ENCODE peak calls at places on chromosomes 5 and 9, in four cellular contexts. One of them, this sample, is unnamed.

GRCh38 chr9:109244179-109245132 is 76.4 kb downstream of the EPB41L4B start:
- DNase-seq in IMR-90: peak
- DNase-seq in skeletal muscle cell: no peak
- DNase-seq in astrocyte of the spinal cord: peak
- DNase-seq in this sample: peak

GRCh38 chr9:33881635-33882034 is 64.7 kb downstream of the UBE2R2 start:
- DNase-seq in skeletal muscle cell: no peak
- DNase-seq in astrocyte of the spinal cord: peak
- DNase-seq in IMR-90: peak
- DNase-seq in this sample: no peak

GRCh38 chr9:124436320-124436719 is 13.9 kb upstream of the ADGRD2 start:
- DNase-seq in IMR-90: no peak
- DNase-seq in astrocyte of the spinal cord: no peak
- DNase-seq in skeletal muscle cell: no peak
- DNase-seq in this sample: no peak

GRCh38 chr9:130604295-130604694 is 24.9 kb downstream of the FUBP3 start:
- DNase-seq in skeletal muscle cell: no peak
- DNase-seq in astrocyte of the spinal cord: no peak
- DNase-seq in IMR-90: no peak
- DNase-seq in this sample: no peak

GRCh38 chr9:137453643-137454081 is 5.5 kb downstream of the NSMF start:
- DNase-seq in astrocyte of the spinal cord: peak
- DNase-seq in IMR-90: peak
- DNase-seq in skeletal muscle cell: peak
- DNase-seq in this sample: peak

GRCh38 chr9:110148384-110148783 is 59.6 kb downstream of the C9orf152 start:
- DNase-seq in IMR-90: peak
- DNase-seq in astrocyte of the spinal cord: peak
- DNase-seq in skeletal muscle cell: no peak
- DNase-seq in this sample: no peak

GRCh38 chr9:93061260-93061751 is 2.8 kb downstream of the SUSD3 start:
- DNase-seq in IMR-90: no peak
- DNase-seq in skeletal muscle cell: no peak
- DNase-seq in astrocyte of the spinal cord: no peak
- DNase-seq in this sample: no peak

GRCh38 chr9:129225815-129226214 is 47.8 kb upstream of the IER5L start:
- DNase-seq in astrocyte of the spinal cord: peak
- DNase-seq in skeletal muscle cell: peak
- DNase-seq in IMR-90: peak
- DNase-seq in this sample: peak

GRCh38 chr9:18721267-18722079 is 247.5 kb downstream of the ADAMTSL1 start:
- DNase-seq in IMR-90: no peak
- DNase-seq in astrocyte of the spinal cord: no peak
- DNase-seq in skeletal muscle cell: no peak
- DNase-seq in this sample: peak

GRCh38 chr5:885529-885928 is 7.1 kb downstream of the BRD9 start:
- DNase-seq in astrocyte of the spinal cord: no peak
- DNase-seq in skeletal muscle cell: no peak
- DNase-seq in IMR-90: no peak
- DNase-seq in this sample: no peak

GRCh38 chr5:178507151-178507932 is 82.9 kb downstream of the COL23A1 start:
- DNase-seq in astrocyte of the spinal cord: no peak
- DNase-seq in IMR-90: no peak
- DNase-seq in skeletal muscle cell: no peak
- DNase-seq in this sample: no peak

GRCh38 chr5:65722575-65723424 is 795 bp downstream of the NLN start:
- DNase-seq in astrocyte of the spinal cord: peak
- DNase-seq in skeletal muscle cell: peak
- DNase-seq in IMR-90: peak
- DNase-seq in this sample: no peak

GRCh38 chr9:125851971-125852370 is 104.8 kb downstream of the PBX3 start:
- DNase-seq in astrocyte of the spinal cord: no peak
- DNase-seq in IMR-90: no peak
- DNase-seq in skeletal muscle cell: no peak
- DNase-seq in this sample: no peak

GRCh38 chr5:132829742-132830435 is 558 bp downstream of the SHROOM1 start:
- DNase-seq in IMR-90: peak
- DNase-seq in astrocyte of the spinal cord: peak
- DNase-seq in skeletal muscle cell: no peak
- DNase-seq in this sample: peak

GRCh38 chr5:36267905-36268304 is 26.2 kb upstream of the NADK2 start:
- DNase-seq in IMR-90: no peak
- DNase-seq in astrocyte of the spinal cord: no peak
- DNase-seq in skeletal muscle cell: no peak
- DNase-seq in this sample: no peak

GRCh38 chr5:150053231-150053626 is 33.1 kb downstream of the CSF1R start:
- DNase-seq in astrocyte of the spinal cord: peak
- DNase-seq in skeletal muscle cell: peak
- DNase-seq in IMR-90: peak
- DNase-seq in this sample: no peak

GRCh38 chr5:88288798-88289197 is 20.2 kb upstream of the TMEM161B start:
- DNase-seq in IMR-90: no peak
- DNase-seq in astrocyte of the spinal cord: no peak
- DNase-seq in skeletal muscle cell: no peak
- DNase-seq in this sample: no peak

GRCh38 chr5:38528162-38528703 is 28.2 kb downstream of the LIFR start:
- DNase-seq in skeletal muscle cell: no peak
- DNase-seq in astrocyte of the spinal cord: no peak
- DNase-seq in IMR-90: no peak
- DNase-seq in this sample: no peak

GRCh38 chr5:96750110-96750822 is 57.5 kb downstream of the ERAP1 start:
- DNase-seq in skeletal muscle cell: no peak
- DNase-seq in IMR-90: no peak
- DNase-seq in astrocyte of the spinal cord: no peak
- DNase-seq in this sample: no peak

GRCh38 chr9:90706230-90706629 is 63.6 kb upstream of the DIRAS2 start:
- DNase-seq in skeletal muscle cell: no peak
- DNase-seq in astrocyte of the spinal cord: no peak
- DNase-seq in IMR-90: no peak
- DNase-seq in this sample: no peak

GRCh38 chr5:14861123-14861757 is 10.3 kb downstream of the ANKH start:
- DNase-seq in IMR-90: no peak
- DNase-seq in skeletal muscle cell: no peak
- DNase-seq in astrocyte of the spinal cord: no peak
- DNase-seq in this sample: no peak

GRCh38 chr5:1788828-1789227 is 10.8 kb downstream of the MRPL36 start:
- DNase-seq in astrocyte of the spinal cord: no peak
- DNase-seq in skeletal muscle cell: no peak
- DNase-seq in IMR-90: no peak
- DNase-seq in this sample: peak

GRCh38 chr9:98656536-98656935 is 52.2 kb downstream of the GABBR2 start:
- DNase-seq in astrocyte of the spinal cord: no peak
- DNase-seq in IMR-90: no peak
- DNase-seq in skeletal muscle cell: no peak
- DNase-seq in this sample: no peak

This sample was measured in left lung.